ENCODE peak calls at places on chromosomes 11 and 22, in eight cellular contexts. U is prostate gland; F is PC-3; K is cardiac muscle cell; Q is ovary; I is naive thymus-derived CD4-positive, alpha-beta T cell; H is H1; R is neural progenitor cell. T is an unnamed sample. For H3K4me1, the result is how much of the 10 kb centered on the place peaks cover.

GRCh38 chr11:5369793-5370192 is 13.8 kb upstream of the OR51M1 start:
- DNase-seq in K (peak), R (peak), U (no peak), I (no peak), Q (no peak), H (no peak), F (peak), T (no peak)

GRCh38 chr11:20127671-20128527 is 32.4 kb downstream of the DBX1 start:
- DNase-seq in Q (peak), U (peak), I (peak), F (peak), H (no peak), K (peak), R (peak), T (peak)

GRCh38 chr22:22884010-22884887 is 3.4 kb upstream of the IGLL5 start:
- DNase-seq in U (no peak), K (peak), I (peak), Q (no peak), H (no peak), F (peak), R (peak), T (peak)

GRCh38 chr11:46260161-46260560 is 17.3 kb upstream of the CREB3L1 start:
- DNase-seq in Q (no peak), H (no peak), U (no peak), K (no peak), I (no peak), F (no peak), R (no peak), T (no peak)

GRCh38 chr11:73965076-73965763 is 14.4 kb downstream of the DNAJB13 start:
- DNase-seq in Q (no peak), R (peak), F (peak), H (no peak), U (no peak), K (peak), I (no peak), T (no peak)

GRCh38 chr22:42615092-42615859 is 593 bp upstream of the POLDIP3 start:
- DNase-seq in K (peak), H (peak), F (peak), R (peak), Q (peak), U (peak), I (peak), T (peak)

GRCh38 chr11:131666617-131667016 is 296.2 kb downstream of the NTM start:
- DNase-seq in I (no peak), H (no peak), Q (no peak), F (no peak), K (no peak), U (no peak), R (no peak), T (no peak)

GRCh38 chr22:37639771-37640590 is 512 bp downstream of the SH3BP1 start:
- DNase-seq in F (no peak), R (peak), H (no peak), Q (no peak), K (no peak), U (no peak), I (no peak), T (no peak)

GRCh38 chr11:130439160-130439519 is 9.3 kb upstream of the ADAMTS15 start:
- DNase-seq in Q (no peak), F (no peak), R (no peak), U (no peak), K (no peak), I (no peak), H (no peak), T (no peak)

GRCh38 chr11:31387379-31387778 is 17.7 kb downstream of the DNAJC24 start:
- DNase-seq in I (no peak), F (no peak), R (no peak), U (no peak), K (peak), Q (no peak), H (no peak), T (no peak)

GRCh38 chr22:17781319-17782031 is 7.2 kb upstream of the BID start:
- DNase-seq in K (peak), H (no peak), R (no peak), Q (no peak), F (peak), U (no peak), I (no peak), T (peak)

GRCh38 chr11:702731-703461 is 3.1 kb upstream of the EPS8L2 start:
- DNase-seq in H (no peak), I (no peak), Q (no peak), F (peak), R (no peak), U (peak), K (no peak), T (no peak)

GRCh38 chr11:122802876-122803275 is 35.4 kb upstream of the CRTAM start:
- DNase-seq in Q (no peak), I (no peak), U (no peak), F (no peak), H (no peak), R (no peak), K (no peak), T (no peak)

GRCh38 chr11:116459644-116460043 is 313.1 kb downstream of the BUD13 start:
- DNase-seq in K (no peak), F (no peak), U (no peak), Q (no peak), H (no peak), R (no peak), I (no peak), T (no peak)

GRCh38 chr22:31086703-31087330 is 5.7 kb downstream of the SMTN start:
- DNase-seq in R (no peak), F (no peak), H (no peak), I (no peak), K (no peak), Q (no peak), U (no peak), T (no peak)

GRCh38 chr11:96194571-96194970 is 148.4 kb downstream of the MAML2 start:
- DNase-seq in U (no peak), R (no peak), H (no peak), I (no peak), Q (no peak), F (no peak), K (no peak), T (no peak)

GRCh38 chr22:16955081-16955480 is 52.9 kb downstream of the GAB4 start:
- DNase-seq in I (no peak), R (no peak), U (no peak), F (no peak), H (no peak), K (no peak), Q (no peak), T (no peak)

GRCh38 chr22:45587638-45588481 is 83.8 kb upstream of the ATXN10 start:
- DNase-seq in K (no peak), F (peak), I (no peak), U (no peak), Q (no peak), R (no peak), H (no peak), T (no peak)

GRCh38 chr22:22857607-22858558 is 29.7 kb upstream of the IGLL5 start:
- DNase-seq in H (no peak), F (no peak), R (no peak), K (no peak), U (no peak), Q (no peak), I (no peak), T (no peak)

GRCh38 chr11:73217131-73217809 is 811 bp upstream of the P2RY2 start:
- DNase-seq in H (no peak), I (no peak), F (no peak), K (no peak), Q (peak), U (no peak), R (peak), T (no peak)

GRCh38 chr11:76102772-76103171 is 103.5 kb downstream of the WNT11 start:
- DNase-seq in K (peak), I (no peak), R (no peak), Q (peak), H (no peak), U (no peak), F (no peak), T (no peak)

GRCh38 chr11:95153857-95154246 is 64.2 kb downstream of the ENDOD1 start:
- DNase-seq in F (no peak), K (no peak), U (no peak), R (no peak), H (no peak), Q (no peak), I (no peak), T (no peak)

GRCh38 chr11:66466225-66467033 is at the start of gene PELI3:
- DNase-seq in R (peak), Q (peak), U (peak), H (peak), K (peak), I (peak), F (peak), T (peak)

GRCh38 chr22:46086577-46087335 is 63.6 kb upstream of the PPARA start:
- DNase-seq in K (no peak), R (no peak), Q (no peak), U (no peak), I (no peak), F (no peak), H (no peak), T (no peak)

GRCh38 chr22:49262167-49262566 is 565.5 kb downstream of the BRD1 start:
- DNase-seq in K (no peak), I (no peak), U (no peak), H (no peak), F (no peak), Q (no peak), R (no peak), T (no peak)

GRCh38 chr22:46121079-46121478 is 29.2 kb upstream of the PPARA start:
- DNase-seq in F (no peak), R (no peak), H (no peak), I (no peak), U (no peak), Q (no peak), K (no peak), T (no peak)

GRCh38 chr22:30720263-30720837 is 25.7 kb downstream of the OSBP2 start:
- DNase-seq in F (no peak), K (no peak), Q (no peak), H (no peak), R (no peak), I (no peak), U (no peak), T (no peak)

GRCh38 chr11:134483857-134484256 is 71.8 kb upstream of the B3GAT1 start:
- DNase-seq in U (no peak), H (no peak), F (no peak), K (no peak), I (no peak), Q (no peak), R (no peak), T (no peak)

GRCh38 chr11:123382555-123383074 is 47.5 kb upstream of the GRAMD1B start:
- DNase-seq in U (no peak), F (no peak), Q (no peak), K (no peak), H (no peak), R (no peak), I (no peak), T (no peak)

GRCh38 chr11:70070736-70071135 is 7.4 kb upstream of the ANO1 start:
- DNase-seq in K (no peak), R (no peak), U (no peak), Q (no peak), I (no peak), F (no peak), H (no peak), T (no peak)

GRCh38 chr22:21972293-21972779 is 10.3 kb downstream of the TOP3B start:
- DNase-seq in K (peak), F (peak), U (no peak), R (peak), H (no peak), I (peak), Q (no peak), T (peak)

GRCh38 chr22:26585104-26585790 is 4.7 kb downstream of the TPST2 start:
- DNase-seq in U (no peak), Q (peak), I (no peak), F (peak), H (no peak), R (no peak), K (peak), T (no peak)

GRCh38 chr22:28570697-28571373 is 108.8 kb downstream of the TTC28 start:
- DNase-seq in I (no peak), H (no peak), F (peak), U (no peak), R (no peak), Q (no peak), K (peak), T (no peak)

GRCh38 chr11:116033931-116034553 is 529.8 kb upstream of the CADM1 start:
- DNase-seq in R (no peak), I (no peak), H (no peak), K (no peak), F (no peak), Q (no peak), U (no peak), T (no peak)

GRCh38 chr11:128774593-128774992 is 80.7 kb downstream of the FLI1 start:
- DNase-seq in U (no peak), Q (no peak), F (no peak), K (no peak), R (no peak), H (no peak), I (no peak), T (no peak)

GRCh38 chr22:25025586-25025985 is 73.1 kb downstream of the KIAA1671 start:
- DNase-seq in I (no peak), U (no peak), R (no peak), H (no peak), K (no peak), Q (no peak), F (no peak), T (no peak)

GRCh38 chr11:35109827-35110226 is 29.1 kb upstream of the CD44 start:
- DNase-seq in K (no peak), H (no peak), I (no peak), U (no peak), F (no peak), R (no peak), Q (no peak), T (no peak)
- H3K4me1 ChIP-seq in K (under half), H (under half), I (under half), U (under half), F (under half), R (under half), Q (under half), T (under half)

GRCh38 chr22:39230261-39231196 is 14.3 kb downstream of the PDGFB start:
- DNase-seq in I (no peak), R (peak), K (peak), F (no peak), H (no peak), Q (peak), U (no peak), T (no peak)

GRCh38 chr22:39232246-39232645 is 12.5 kb downstream of the PDGFB start:
- DNase-seq in F (no peak), Q (no peak), H (no peak), U (no peak), R (no peak), K (no peak), I (no peak), T (no peak)

GRCh38 chr22:39229688-39230260 is 15.0 kb downstream of the PDGFB start:
- DNase-seq in K (no peak), U (no peak), H (no peak), Q (no peak), R (no peak), F (no peak), I (no peak), T (no peak)

GRCh38 chr22:39232806-39233735 is 11.7 kb downstream of the PDGFB start:
- DNase-seq in F (no peak), Q (no peak), U (no peak), K (no peak), I (no peak), R (no peak), H (no peak), T (no peak)

DNA sequence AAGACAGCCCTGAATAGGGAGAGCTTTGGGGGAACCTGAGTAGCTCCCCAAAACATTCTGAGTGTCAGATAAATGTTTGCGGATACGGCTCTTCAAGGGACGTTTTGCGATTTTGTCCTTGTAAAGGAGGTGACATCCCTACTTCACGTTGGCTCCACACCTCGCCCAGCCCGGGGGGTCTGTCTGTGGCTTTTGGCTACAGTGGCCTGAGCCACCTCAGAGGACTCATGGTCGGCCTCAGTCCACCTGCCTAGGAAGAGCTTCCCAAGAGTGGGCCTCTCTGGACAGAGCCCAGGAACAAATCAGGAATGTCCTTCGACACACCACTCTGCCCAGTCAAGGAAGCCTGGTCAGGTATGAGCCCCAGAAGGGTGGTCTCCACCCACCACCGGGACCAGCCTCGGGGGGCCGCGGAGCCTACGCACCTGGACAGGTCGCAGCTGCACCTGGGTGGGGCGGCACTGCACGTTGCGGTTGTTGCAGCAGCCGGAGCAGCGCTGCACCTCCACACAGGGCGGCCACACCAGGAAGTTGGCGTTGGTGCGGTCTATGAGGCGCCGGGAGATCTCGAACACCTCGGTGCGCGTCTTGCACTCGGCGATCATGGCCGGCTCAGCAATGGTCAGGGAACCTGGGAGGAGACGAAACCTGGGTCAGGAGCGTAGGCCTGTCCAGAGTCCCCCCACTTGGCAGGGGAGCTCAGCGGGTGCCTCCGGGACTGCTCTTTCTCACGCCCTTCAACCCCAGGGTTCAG is 13.4 kb downstream of the PDGFB start:
- DNase-seq in K (no peak), R (no peak), U (no peak), Q (no peak), H (no peak), I (no peak), F (no peak), T (no peak)
- H3K4me1 ChIP-seq in K (under half), R (under half), U (under half), Q (under half), H (under half), I (under half), F (under half), T (under half)

DNA sequence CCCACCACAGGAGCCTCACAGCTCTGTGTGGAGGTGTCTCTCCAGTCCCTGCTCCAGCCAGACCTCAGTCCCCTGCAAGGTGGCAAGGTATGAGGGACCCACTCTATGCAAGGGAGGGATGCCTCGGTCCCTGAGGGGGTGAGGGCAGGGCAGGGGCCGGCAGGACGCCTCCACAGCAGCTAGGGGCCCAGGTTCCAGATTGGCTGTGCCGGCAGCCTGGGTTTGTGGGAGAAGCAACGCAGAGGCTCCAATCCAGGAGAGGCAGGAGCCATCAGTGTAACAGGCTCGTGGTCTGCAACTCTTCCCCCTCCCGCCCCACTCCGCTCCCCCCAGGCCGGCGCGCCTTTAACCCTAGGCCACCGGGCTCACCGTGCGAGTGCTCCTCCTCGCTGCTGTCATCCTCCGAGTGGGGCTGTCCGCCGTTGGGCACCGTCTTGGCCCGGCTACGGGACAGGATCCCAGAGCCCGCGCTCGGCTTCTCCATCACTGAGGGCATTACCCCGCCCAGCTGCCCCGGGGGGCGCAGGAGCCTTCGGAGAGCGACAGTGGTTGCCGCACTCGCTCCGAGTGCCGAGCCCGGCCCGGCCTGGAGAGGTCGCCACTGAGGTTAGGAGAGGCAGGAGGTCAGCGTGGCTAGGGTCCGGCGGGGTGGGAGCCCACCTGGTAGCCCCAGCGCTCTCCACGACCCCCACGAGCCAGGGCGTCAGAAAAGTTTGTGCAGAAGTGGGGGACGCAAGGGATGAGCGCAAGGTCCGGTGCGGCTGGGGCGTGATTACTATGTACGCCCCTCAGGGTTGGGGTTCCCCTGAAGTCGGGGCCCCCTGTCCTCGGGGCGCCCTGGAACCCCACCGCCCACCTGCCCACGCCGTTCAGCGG is 765 bp downstream of the RCOR2 start:
- DNase-seq in U (no peak), H (no peak), R (peak), Q (peak), I (peak), F (peak), K (peak), T (no peak)
- H3K4me1 ChIP-seq in U (under half), H (under half), R (half or more), Q (under half), I (under half), F (under half), K (under half), T (under half)

GRCh38 chr11:69012092-69013008 is 696 bp downstream of the MRGPRF start:
- DNase-seq in Q (peak), U (no peak), H (no peak), K (peak), F (no peak), R (peak), I (no peak), T (no peak)

GRCh38 chr11:69011624-69012091 is 1.4 kb downstream of the MRGPRF start:
- DNase-seq in F (no peak), Q (no peak), K (no peak), U (no peak), R (no peak), I (no peak), H (no peak), T (no peak)

GRCh38 chr11:69010361-69010891 is 2.6 kb downstream of the MRGPRF start:
- DNase-seq in R (no peak), F (peak), H (no peak), I (no peak), K (no peak), Q (no peak), U (no peak), T (no peak)

GRCh38 chr11:69009441-69010211 is 3.4 kb downstream of the MRGPRF start:
- DNase-seq in R (no peak), U (no peak), Q (peak), I (no peak), H (no peak), F (no peak), K (no peak), T (no peak)

GRCh38 chr11:69010964-69011623 is 2.0 kb downstream of the MRGPRF start:
- DNase-seq in K (peak), Q (peak), H (peak), R (peak), I (no peak), U (peak), F (no peak), T (no peak)
- H3K4me1 ChIP-seq in K (half or more), Q (under half), H (under half), R (under half), I (under half), U (under half), F (under half), T (under half)

GRCh38 chr11:64687204-64687603 is 35.8 kb downstream of the NRXN2 start:
- DNase-seq in I (no peak), U (no peak), K (no peak), F (no peak), Q (no peak), R (no peak), H (no peak), T (no peak)
- H3K4me1 ChIP-seq in I (under half), U (under half), K (under half), F (under half), Q (under half), R (under half), H (under half), T (under half)

DNA sequence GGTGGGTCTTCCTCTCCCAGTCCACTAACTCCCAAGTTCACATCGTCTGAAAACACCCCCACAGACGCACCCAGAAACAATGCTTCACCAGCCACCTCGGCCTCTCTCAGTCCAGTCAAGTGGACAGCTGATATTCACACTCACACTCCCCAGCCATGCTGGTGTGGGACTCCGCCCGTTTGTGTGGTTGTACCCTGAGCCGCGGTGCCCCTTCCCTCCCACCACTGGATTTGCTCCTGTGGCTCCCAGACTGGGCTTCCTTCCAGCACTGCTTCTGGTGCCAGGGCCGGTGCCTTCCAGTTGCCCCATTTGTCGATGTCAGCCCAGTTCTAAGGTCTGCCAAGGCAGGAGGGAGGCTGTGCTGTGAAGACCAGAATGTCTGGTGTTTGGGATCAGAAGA is 37.9 kb upstream of the PLET1 start:
- DNase-seq in Q (no peak), U (no peak), R (no peak), K (no peak), I (no peak), F (no peak), H (no peak), T (no peak)
- H3K4me1 ChIP-seq in Q (under half), U (under half), R (under half), K (under half), I (under half), F (under half), H (under half), T (under half)